ENCODE peak calls at places on chromosomes 12 and 14, in five cellular contexts. One of them, this sample, is unnamed.

GRCh38 chr14:25120261-25120660 is 70.3 kb upstream of the STXBP6 start:
- DNase-seq in HCT116: no peak
- DNase-seq in endothelial cell of umbilical vein: no peak
- DNase-seq in fibroblast of lung: peak
- DNase-seq in H9: no peak
- DNase-seq in this sample: no peak

GRCh38 chr14:89417469-89418225 is 614 bp upstream of the FOXN3 start:
- DNase-seq in HCT116: peak
- DNase-seq in endothelial cell of umbilical vein: peak
- DNase-seq in fibroblast of lung: peak
- DNase-seq in H9: peak
- DNase-seq in this sample: peak

GRCh38 chr14:59435987-59436386 is 29.2 kb downstream of the GPR135 start:
- DNase-seq in HCT116: no peak
- DNase-seq in endothelial cell of umbilical vein: no peak
- DNase-seq in fibroblast of lung: no peak
- DNase-seq in H9: no peak
- DNase-seq in this sample: no peak

GRCh38 chr14:73754911-73755360 is 40.8 kb upstream of the PNMA1 start:
- DNase-seq in HCT116: no peak
- DNase-seq in endothelial cell of umbilical vein: peak
- DNase-seq in fibroblast of lung: peak
- DNase-seq in H9: peak
- DNase-seq in this sample: no peak

GRCh38 chr14:99324291-99324690 is 52.3 kb upstream of the BCL11B start:
- DNase-seq in HCT116: no peak
- DNase-seq in endothelial cell of umbilical vein: no peak
- DNase-seq in fibroblast of lung: no peak
- DNase-seq in H9: no peak
- DNase-seq in this sample: no peak

GRCh38 chr14:20455355-20456300 is 602 bp downstream of the APEX1 start:
- DNase-seq in HCT116: no peak
- DNase-seq in endothelial cell of umbilical vein: no peak
- DNase-seq in fibroblast of lung: peak
- DNase-seq in H9: no peak
- DNase-seq in this sample: no peak

GRCh38 chr14:97878206-97878605 is 1081.0 kb downstream of the VRK1 start:
- DNase-seq in HCT116: no peak
- DNase-seq in endothelial cell of umbilical vein: no peak
- DNase-seq in fibroblast of lung: no peak
- DNase-seq in H9: no peak
- DNase-seq in this sample: no peak

GRCh38 chr12:18281941-18282340 is 20.6 kb downstream of the PIK3C2G start:
- DNase-seq in HCT116: no peak
- DNase-seq in endothelial cell of umbilical vein: no peak
- DNase-seq in fibroblast of lung: peak
- DNase-seq in H9: no peak
- DNase-seq in this sample: no peak

GRCh38 chr14:33668066-33668465 is 282.8 kb downstream of the EGLN3 start:
- DNase-seq in HCT116: no peak
- DNase-seq in endothelial cell of umbilical vein: no peak
- DNase-seq in fibroblast of lung: peak
- DNase-seq in H9: no peak
- DNase-seq in this sample: no peak

GRCh38 chr12:52363111-52363679 is 4.1 kb downstream of the KRT85 start:
- DNase-seq in HCT116: no peak
- DNase-seq in endothelial cell of umbilical vein: no peak
- DNase-seq in fibroblast of lung: no peak
- DNase-seq in H9: no peak
- DNase-seq in this sample: no peak

GRCh38 chr14:53462931-53463778 is 310.0 kb upstream of the DDHD1 start:
- DNase-seq in HCT116: peak
- DNase-seq in endothelial cell of umbilical vein: no peak
- DNase-seq in fibroblast of lung: no peak
- DNase-seq in H9: peak
- DNase-seq in this sample: no peak

GRCh38 chr14:81537193-81537592 is 3.5 kb upstream of the SEL1L start:
- DNase-seq in HCT116: no peak
- DNase-seq in endothelial cell of umbilical vein: no peak
- DNase-seq in fibroblast of lung: no peak
- DNase-seq in H9: no peak
- DNase-seq in this sample: no peak

GRCh38 chr14:51607677-51608076 is 44.0 kb upstream of the FRMD6 start:
- DNase-seq in HCT116: no peak
- DNase-seq in endothelial cell of umbilical vein: no peak
- DNase-seq in fibroblast of lung: peak
- DNase-seq in H9: no peak
- DNase-seq in this sample: no peak

GRCh38 chr14:51844482-51844881 is 15.9 kb upstream of the GNG2 start:
- DNase-seq in HCT116: no peak
- DNase-seq in endothelial cell of umbilical vein: no peak
- DNase-seq in fibroblast of lung: no peak
- DNase-seq in H9: no peak
- DNase-seq in this sample: no peak

GRCh38 chr14:100776681-100777365 is 49.1 kb upstream of the MEG3 start:
- DNase-seq in HCT116: no peak
- DNase-seq in endothelial cell of umbilical vein: no peak
- DNase-seq in fibroblast of lung: no peak
- DNase-seq in H9: no peak
- DNase-seq in this sample: no peak

GRCh38 chr12:32399045-32399372 is 349 bp upstream of the FGD4 start:
- DNase-seq in HCT116: no peak
- DNase-seq in endothelial cell of umbilical vein: peak
- DNase-seq in fibroblast of lung: no peak
- DNase-seq in H9: no peak
- DNase-seq in this sample: no peak

GRCh38 chr14:89445252-89445973 is 28.4 kb upstream of the FOXN3 start:
- DNase-seq in HCT116: no peak
- DNase-seq in endothelial cell of umbilical vein: no peak
- DNase-seq in fibroblast of lung: peak
- DNase-seq in H9: no peak
- DNase-seq in this sample: no peak

GRCh38 chr14:104681689-104682074 is 7.7 kb upstream of the INF2 start:
- DNase-seq in HCT116: no peak
- DNase-seq in endothelial cell of umbilical vein: peak
- DNase-seq in fibroblast of lung: peak
- DNase-seq in H9: peak
- DNase-seq in this sample: peak

GRCh38 chr12:92162079-92162478 is 16.4 kb upstream of the BTG1 start:
- DNase-seq in HCT116: no peak
- DNase-seq in endothelial cell of umbilical vein: peak
- DNase-seq in fibroblast of lung: no peak
- DNase-seq in H9: no peak
- DNase-seq in this sample: no peak

GRCh38 chr12:78406776-78407335 is 457.7 kb upstream of the SYT1 start:
- DNase-seq in HCT116: no peak
- DNase-seq in endothelial cell of umbilical vein: no peak
- DNase-seq in fibroblast of lung: peak
- DNase-seq in H9: no peak
- DNase-seq in this sample: no peak

GRCh38 chr14:32075636-32076277 is 1.3 kb upstream of the ARHGAP5 start:
- DNase-seq in HCT116: no peak
- DNase-seq in endothelial cell of umbilical vein: no peak
- DNase-seq in fibroblast of lung: peak
- DNase-seq in H9: no peak
- DNase-seq in this sample: peak

GRCh38 chr14:100840751-100841444 is 15.0 kb downstream of the MEG3 start:
- DNase-seq in HCT116: no peak
- DNase-seq in endothelial cell of umbilical vein: no peak
- DNase-seq in fibroblast of lung: no peak
- DNase-seq in H9: no peak
- DNase-seq in this sample: no peak

GRCh38 chr12:92649511-92650227 is 53.1 kb upstream of the PLEKHG7 start:
- DNase-seq in HCT116: peak
- DNase-seq in endothelial cell of umbilical vein: peak
- DNase-seq in fibroblast of lung: peak
- DNase-seq in H9: peak
- DNase-seq in this sample: peak

GRCh38 chr14:36515105-36515593 is 4.9 kb downstream of the NKX2-1 start:
- DNase-seq in HCT116: no peak
- DNase-seq in endothelial cell of umbilical vein: no peak
- DNase-seq in fibroblast of lung: no peak
- DNase-seq in H9: peak
- DNase-seq in this sample: no peak

GRCh38 chr14:79369359-79370332 is 841.7 kb downstream of the DIO2 start:
- DNase-seq in HCT116: no peak
- DNase-seq in endothelial cell of umbilical vein: peak
- DNase-seq in fibroblast of lung: peak
- DNase-seq in H9: no peak
- DNase-seq in this sample: no peak

GRCh38 chr12:113203852-113204760 is 17.2 kb upstream of the TPCN1 start:
- DNase-seq in HCT116: no peak
- DNase-seq in endothelial cell of umbilical vein: no peak
- DNase-seq in fibroblast of lung: no peak
- DNase-seq in H9: no peak
- DNase-seq in this sample: no peak

GRCh38 chr12:74111688-74112360 is 425.8 kb upstream of the ATXN7L3B start:
- DNase-seq in HCT116: peak
- DNase-seq in endothelial cell of umbilical vein: no peak
- DNase-seq in fibroblast of lung: peak
- DNase-seq in H9: peak
- DNase-seq in this sample: peak

GRCh38 chr12:47079894-47080724 is at the start of gene AMIGO2:
- DNase-seq in HCT116: no peak
- DNase-seq in endothelial cell of umbilical vein: peak
- DNase-seq in fibroblast of lung: peak
- DNase-seq in H9: peak
- DNase-seq in this sample: peak

GRCh38 chr14:97873291-97873690 is 1076.1 kb downstream of the VRK1 start:
- DNase-seq in HCT116: no peak
- DNase-seq in endothelial cell of umbilical vein: no peak
- DNase-seq in fibroblast of lung: no peak
- DNase-seq in H9: no peak
- DNase-seq in this sample: no peak

GRCh38 chr12:65818454-65819382 is 5.6 kb upstream of the HMGA2 start:
- DNase-seq in HCT116: peak
- DNase-seq in endothelial cell of umbilical vein: no peak
- DNase-seq in fibroblast of lung: peak
- DNase-seq in H9: no peak
- DNase-seq in this sample: no peak

GRCh38 chr12:15601210-15601800 is 187.9 kb downstream of the EPS8 start:
- DNase-seq in HCT116: no peak
- DNase-seq in endothelial cell of umbilical vein: no peak
- DNase-seq in fibroblast of lung: peak
- DNase-seq in H9: no peak
- DNase-seq in this sample: no peak

GRCh38 chr14:103110681-103111296 is 12.5 kb upstream of the TNFAIP2 start:
- DNase-seq in HCT116: no peak
- DNase-seq in endothelial cell of umbilical vein: no peak
- DNase-seq in fibroblast of lung: peak
- DNase-seq in H9: no peak
- DNase-seq in this sample: no peak
- H3K9ac ChIP-seq in HCT116: peak
- H3K9ac ChIP-seq in endothelial cell of umbilical vein: no peak
- H3K9ac ChIP-seq in fibroblast of lung: peak
- H3K9ac ChIP-seq in H9: no peak
- H3K9ac ChIP-seq in this sample: peak

DNA sequence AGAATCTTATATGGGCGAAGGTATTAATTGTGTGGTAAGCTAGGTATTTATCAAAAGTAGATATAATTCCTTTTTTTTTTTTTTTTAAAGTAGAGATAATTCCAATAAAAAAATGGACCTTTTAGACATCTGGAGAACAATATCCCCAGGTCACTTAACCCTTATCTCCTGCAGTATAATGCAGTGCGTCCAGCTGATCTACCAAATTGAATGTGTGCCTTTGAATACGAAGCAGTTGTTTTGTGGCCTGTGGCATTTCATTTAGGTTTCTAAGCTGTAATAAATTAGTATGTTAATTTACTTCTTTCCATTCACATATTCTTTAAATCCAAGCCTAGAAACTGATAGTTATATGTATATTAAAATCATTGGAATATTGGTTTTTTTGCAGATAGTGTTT is 3.1 kb downstream of the FUT8 start:
- DNase-seq in HCT116: no peak
- DNase-seq in endothelial cell of umbilical vein: no peak
- DNase-seq in fibroblast of lung: no peak
- DNase-seq in H9: no peak
- DNase-seq in this sample: no peak
- H3K9ac ChIP-seq in HCT116: no peak
- H3K9ac ChIP-seq in endothelial cell of umbilical vein: no peak
- H3K9ac ChIP-seq in fibroblast of lung: no peak
- H3K9ac ChIP-seq in H9: no peak
- H3K9ac ChIP-seq in this sample: no peak

DNA sequence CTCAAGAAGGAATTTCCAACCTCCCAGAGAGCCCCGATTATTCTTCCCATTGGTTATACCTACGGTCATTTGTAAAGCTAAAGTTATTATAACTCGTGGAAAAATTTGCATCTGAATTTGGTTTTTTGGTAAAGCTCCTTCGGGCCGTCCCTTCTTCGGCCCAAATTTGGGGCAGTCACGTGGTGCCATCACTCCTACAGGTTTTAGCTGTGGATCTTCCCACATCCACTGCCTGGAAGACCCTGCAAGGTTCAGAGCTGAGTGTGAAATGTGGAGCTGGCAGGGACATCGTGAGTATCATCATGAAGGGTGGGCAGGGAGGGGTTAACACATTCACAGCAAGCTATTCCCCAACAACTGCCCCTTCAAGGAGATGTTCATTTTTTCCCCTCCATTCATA is 105.7 kb downstream of the NT5DC3 start:
- DNase-seq in HCT116: no peak
- DNase-seq in endothelial cell of umbilical vein: no peak
- DNase-seq in fibroblast of lung: no peak
- DNase-seq in H9: no peak
- DNase-seq in this sample: no peak
- H3K9ac ChIP-seq in HCT116: no peak
- H3K9ac ChIP-seq in endothelial cell of umbilical vein: no peak
- H3K9ac ChIP-seq in fibroblast of lung: no peak
- H3K9ac ChIP-seq in H9: no peak
- H3K9ac ChIP-seq in this sample: no peak

GRCh38 chr12:108827941-108828340 is 29.4 kb downstream of the SSH1 start:
- DNase-seq in HCT116: no peak
- DNase-seq in endothelial cell of umbilical vein: peak
- DNase-seq in fibroblast of lung: peak
- DNase-seq in H9: no peak
- DNase-seq in this sample: no peak

GRCh38 chr12:108825205-108825950 is 32.0 kb downstream of the SSH1 start:
- DNase-seq in HCT116: no peak
- DNase-seq in endothelial cell of umbilical vein: no peak
- DNase-seq in fibroblast of lung: peak
- DNase-seq in H9: no peak
- DNase-seq in this sample: no peak

GRCh38 chr12:108826807-108827721 is 30.3 kb downstream of the SSH1 start:
- DNase-seq in HCT116: no peak
- DNase-seq in endothelial cell of umbilical vein: peak
- DNase-seq in fibroblast of lung: peak
- DNase-seq in H9: no peak
- DNase-seq in this sample: no peak

GRCh38 chr12:108823804-108824203 is 33.6 kb downstream of the SSH1 start:
- DNase-seq in HCT116: no peak
- DNase-seq in endothelial cell of umbilical vein: peak
- DNase-seq in fibroblast of lung: no peak
- DNase-seq in H9: no peak
- DNase-seq in this sample: no peak

GRCh38 chr12:108826115-108826806 is 31.1 kb downstream of the SSH1 start:
- DNase-seq in HCT116: no peak
- DNase-seq in endothelial cell of umbilical vein: peak
- DNase-seq in fibroblast of lung: peak
- DNase-seq in H9: no peak
- DNase-seq in this sample: no peak
- H3K9ac ChIP-seq in HCT116: peak
- H3K9ac ChIP-seq in endothelial cell of umbilical vein: peak
- H3K9ac ChIP-seq in fibroblast of lung: peak
- H3K9ac ChIP-seq in H9: peak
- H3K9ac ChIP-seq in this sample: no peak

GRCh38 chr14:76769636-76770292 is 8.5 kb downstream of the VASH1 start:
- DNase-seq in HCT116: no peak
- DNase-seq in endothelial cell of umbilical vein: no peak
- DNase-seq in fibroblast of lung: no peak
- DNase-seq in H9: peak
- DNase-seq in this sample: no peak
- H3K9ac ChIP-seq in HCT116: no peak
- H3K9ac ChIP-seq in endothelial cell of umbilical vein: no peak
- H3K9ac ChIP-seq in fibroblast of lung: no peak
- H3K9ac ChIP-seq in H9: no peak
- H3K9ac ChIP-seq in this sample: peak